ENCODE peak calls at places on chromosome 20, in four cellular contexts. H is adrenal gland, J is left lung, Q is tibial artery. S is an unnamed sample.
A peak's percentile ranks its signal among the peaks of the same experiment; 100 is the strongest.

GRCh38 chr20:17538517-17539170 is 7.5 kb upstream of the BFSP1 start:
- DNase-seq in H (peak; percentile 71), J (no peak), Q (no peak), S (no peak)

GRCh38 chr20:48630342-48631075 is 197.3 kb downstream of the PREX1 start:
- DNase-seq in H (no peak), J (no peak), Q (no peak), S (no peak)

GRCh38 chr20:11379257-11380011 is 538.3 kb upstream of the BTBD3 start:
- DNase-seq in H (no peak), J (no peak), Q (no peak), S (no peak)

GRCh38 chr20:62364911-62365736 is 2.0 kb downstream of the LAMA5 start:
- DNase-seq in H (peak; percentile 96), J (peak; percentile 69), Q (peak; percentile 94), S (no peak)

GRCh38 chr20:20530428-20531151 is 162.7 kb downstream of the INSM1 start:
- DNase-seq in H (no peak), J (no peak), Q (no peak), S (no peak)

GRCh38 chr20:17868146-17868545 is 100.4 kb downstream of the SNX5 start:
- DNase-seq in H (no peak), J (no peak), Q (no peak), S (no peak)

GRCh38 chr20:34781250-34781649 is 44.2 kb downstream of the NCOA6 start:
- DNase-seq in H (no peak), J (no peak), Q (no peak), S (no peak)

GRCh38 chr20:40697466-40697987 is 8.5 kb upstream of the MAFB start:
- DNase-seq in H (no peak), J (no peak), Q (no peak), S (no peak)

GRCh38 chr20:50680106-50680960 is 11.0 kb downstream of the RIPOR3 start:
- DNase-seq in H (peak; percentile 54), J (peak; percentile 46), Q (no peak), S (no peak)

GRCh38 chr20:47392015-47392720 is 35.7 kb upstream of the ZMYND8 start:
- DNase-seq in H (peak; percentile 79), J (peak; percentile 40), Q (no peak), S (no peak)

GRCh38 chr20:51574248-51575033 is 31.9 kb upstream of the NFATC2 start:
- DNase-seq in H (no peak), J (no peak), Q (no peak), S (no peak)

GRCh38 chr20:10915815-10916214 is 242.0 kb upstream of the JAG1 start:
- DNase-seq in H (no peak), J (no peak), Q (no peak), S (no peak)

GRCh38 chr20:33685328-33686007 is 717 bp downstream of the E2F1 start:
- DNase-seq in H (peak; percentile 51), J (no peak), Q (no peak), S (no peak)

GRCh38 chr20:22418738-22419137 is 165.6 kb downstream of the FOXA2 start:
- DNase-seq in H (no peak), J (no peak), Q (no peak), S (no peak)

GRCh38 chr20:53940883-53941546 is 129.4 kb downstream of the BCAS1 start:
- DNase-seq in H (peak; percentile 37), J (no peak), Q (no peak), S (no peak)

GRCh38 chr20:13331536-13331935 is 110.5 kb downstream of the ISM1 start:
- DNase-seq in H (no peak), J (no peak), Q (no peak), S (no peak)

GRCh38 chr20:36465109-36466080 is 75.9 kb upstream of the MYL9 start:
- DNase-seq in H (peak; percentile 68), J (no peak), Q (peak; percentile 68), S (no peak)

GRCh38 chr20:24027229-24027628 is 38.6 kb upstream of the GGTLC1 start:
- DNase-seq in H (peak; percentile 62), J (peak; percentile 74), Q (no peak), S (no peak)

GRCh38 chr20:23641936-23642751 is 4.4 kb upstream of the CST3 start:
- DNase-seq in H (peak; percentile 79), J (no peak), Q (peak; percentile 80), S (no peak)

GRCh38 chr20:61932711-61933480 is 132.8 kb downstream of the TAF4 start:
- DNase-seq in H (no peak), J (peak; percentile 18), Q (peak; percentile 59), S (no peak)

GRCh38 chr20:25325997-25326396 is 64.6 kb downstream of the ABHD12 start:
- DNase-seq in H (no peak), J (no peak), Q (no peak), S (no peak)

GRCh38 chr20:4041748-4042411 is 26.5 kb upstream of the RNF24 start:
- DNase-seq in H (peak; percentile 96), J (peak; percentile 86), Q (peak; percentile 71), S (no peak)

GRCh38 chr20:20267685-20268429 is 100.0 kb upstream of the INSM1 start:
- DNase-seq in H (no peak), J (no peak), Q (no peak), S (no peak)

GRCh38 chr20:13222319-13222716 is 1.2 kb downstream of the ISM1 start:
- DNase-seq in H (no peak), J (no peak), Q (no peak), S (no peak)

GRCh38 chr20:17854307-17854903 is 114.2 kb downstream of the SNX5 start:
- DNase-seq in H (peak; percentile 70), J (no peak), Q (no peak), S (no peak)

GRCh38 chr20:61263084-61263695 is 11.1 kb downstream of the CDH4 start:
- DNase-seq in H (peak; percentile 18), J (no peak), Q (no peak), S (no peak)

GRCh38 chr20:62314339-62314638 is 11.5 kb downstream of the ADRM1 start:
- DNase-seq in H (no peak), J (no peak), Q (no peak), S (no peak)

GRCh38 chr20:57438552-57438951 is 47.4 kb downstream of the RBM38 start:
- DNase-seq in H (no peak), J (no peak), Q (peak; percentile 75), S (no peak)
- H3K4me1 ChIP-seq in H (peaks cover 14% of the 10 kb centered on the region), J (peaks cover 71% of the 10 kb centered on the region), Q (peaks cover 16% of the 10 kb centered on the region), S (peaks cover 42% of the 10 kb centered on the region)

GRCh38 chr20:59767656-59768055 is 163.3 kb downstream of the PHACTR3 start:
- DNase-seq in H (no peak), J (no peak), Q (no peak), S (no peak)

GRCh38 chr20:59771506-59772372 is 161.7 kb downstream of the SYCP2 start:
- DNase-seq in H (no peak), J (no peak), Q (peak; percentile 42), S (no peak)

GRCh38 chr20:59772373-59772705 is 161.1 kb downstream of the SYCP2 start:
- DNase-seq in H (no peak), J (no peak), Q (peak; percentile 5), S (no peak)

GRCh38 chr20:59770851-59771250 is 162.6 kb downstream of the SYCP2 start:
- DNase-seq in H (no peak), J (no peak), Q (peak; percentile 51), S (no peak)

GRCh38 chr20:59770270-59770669 is 163.2 kb downstream of the SYCP2 start:
- DNase-seq in H (no peak), J (no peak), Q (no peak), S (no peak)
- TF ChIP-seq CTCF in H (no peak), J (no peak), Q (no peak), S (no peak)

GRCh38 chr20:44174996-44175766 is 11.8 kb downstream of the JPH2 start:
- DNase-seq in H (no peak), J (no peak), Q (no peak), S (no peak)
- H3K4me3 ChIP-seq in H (no peak overlapping the region), J (no peak overlapping the region), Q (no peak overlapping the region), S (no peak overlapping the region)

DNA sequence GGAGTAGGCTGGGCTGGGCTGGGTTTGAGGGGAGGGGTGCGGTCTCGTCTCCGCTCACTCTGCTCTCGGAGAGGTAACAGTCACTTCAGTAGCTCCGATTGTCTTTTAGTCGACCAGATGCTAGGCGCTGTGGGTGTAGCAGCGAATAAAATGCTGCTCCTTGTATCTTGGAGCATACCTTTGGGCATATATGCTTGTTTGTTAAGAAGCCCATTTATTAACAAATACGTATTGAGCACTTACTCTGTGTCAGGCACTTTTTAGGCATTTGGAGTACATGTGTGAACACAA is 548 bp downstream of the ACTR5 start:
- DNase-seq in H (no peak), J (no peak), Q (no peak), S (no peak)
- H3K4me1 ChIP-seq in H (peaks cover 13% of the 10 kb centered on the region), J (peaks cover 20% of the 10 kb centered on the region), Q (no peaks in the 10 kb centered on the region), S (peaks cover 14% of the 10 kb centered on the region)

DNA sequence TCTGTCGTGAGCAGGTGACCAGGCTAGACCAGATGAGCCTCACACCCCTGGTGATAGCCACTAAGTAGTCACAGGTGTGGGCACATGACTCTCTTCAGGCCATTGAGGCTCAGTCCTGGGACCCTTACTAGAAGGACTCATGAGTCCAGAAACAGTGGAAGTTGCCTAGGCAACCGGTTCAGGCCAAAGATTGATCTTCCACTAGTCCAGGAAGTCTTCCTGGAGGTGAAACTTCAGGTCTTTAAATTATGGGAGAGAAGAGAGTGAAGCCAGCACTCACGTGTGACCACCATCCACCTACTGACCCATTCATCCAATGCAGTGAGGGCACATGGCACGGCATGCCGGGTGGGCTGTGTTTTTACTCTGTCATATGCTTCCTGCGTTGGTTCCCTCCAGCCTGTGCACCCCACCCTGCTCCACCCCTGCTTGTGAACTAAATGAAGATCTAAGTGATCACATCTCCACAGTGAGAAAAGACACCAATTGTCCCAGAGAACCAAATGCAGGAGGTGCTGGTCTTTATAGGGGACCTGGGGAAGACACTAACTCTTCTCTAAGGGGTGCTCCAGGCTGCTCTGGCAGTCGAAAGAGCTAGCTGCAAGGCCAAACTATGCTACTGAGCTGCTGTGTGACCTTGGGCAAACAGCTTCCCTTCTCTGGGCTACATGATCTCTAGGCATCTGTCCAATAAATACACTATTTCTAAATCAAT is 12.5 kb upstream of the STX16 start:
- DNase-seq in H (no peak), J (no peak), Q (peak; percentile 12), S (no peak)
- TF ChIP-seq CTCF in H (no peak), J (no peak), Q (no peak), S (no peak)